ENCODE peak calls at places on chromosomes 4 and X, in six cellular contexts. J, U, C, A, V and X are unnamed samples. For H3K27me3, the result is how much of the 10 kb centered on the place peaks cover.

GRCh38 chrX:103774070-103774642 is 2.5 kb upstream of the PLP1 start:
- DNase-seq in J (no peak), U (peak), C (peak), A (peak), V (no peak), X (no peak)

GRCh38 chr4:2799444-2799911 is 6.6 kb downstream of the SH3BP2 start:
- DNase-seq in J (peak), U (no peak), C (no peak), A (peak), V (peak), X (peak)

GRCh38 chrX:47068214-47068613 is 10.0 kb upstream of the RGN start:
- DNase-seq in J (no peak), U (no peak), C (peak), A (no peak), V (no peak), X (no peak)

GRCh38 chr4:126431049-126431448 is 1116.3 kb downstream of the FAT4 start:
- DNase-seq in J (no peak), U (no peak), C (no peak), A (no peak), V (no peak), X (no peak)

GRCh38 chr4:53273726-53274125 is 92.1 kb downstream of the SCFD2 start:
- DNase-seq in J (no peak), U (no peak), C (no peak), A (no peak), V (no peak), X (no peak)

GRCh38 chrX:52346462-52347165 is 22.2 kb upstream of the XAGE2 start:
- DNase-seq in J (no peak), U (no peak), C (no peak), A (no peak), V (no peak), X (no peak)

GRCh38 chr4:177010421-177010820 is 217.7 kb upstream of the VEGFC start:
- DNase-seq in J (no peak), U (no peak), C (no peak), A (no peak), V (no peak), X (no peak)

GRCh38 chrX:32155044-32155638 is 1056.2 kb downstream of the DMD start:
- DNase-seq in J (no peak), U (no peak), C (no peak), A (no peak), V (no peak), X (no peak)

GRCh38 chr4:8554555-8555100 is 25.6 kb upstream of the GPR78 start:
- DNase-seq in J (no peak), U (no peak), C (no peak), A (no peak), V (no peak), X (peak)

GRCh38 chr4:94639298-94639697 is 118.5 kb upstream of the BMPR1B start:
- DNase-seq in J (no peak), U (no peak), C (no peak), A (no peak), V (no peak), X (no peak)
- H3K27ac ChIP-seq in J (no peak), U (no peak), C (no peak), A (no peak), V (no peak), X (no peak)

GRCh38 chrX:42085836-42086235 is 162.5 kb upstream of the CASK start:
- DNase-seq in J (no peak), U (no peak), C (no peak), A (no peak), V (peak), X (no peak)

GRCh38 chrX:42087960-42088359 is 164.6 kb upstream of the CASK start:
- DNase-seq in J (no peak), U (no peak), C (no peak), A (no peak), V (no peak), X (no peak)

GRCh38 chrX:42090395-42090794 is 167.0 kb upstream of the CASK start:
- DNase-seq in J (no peak), U (no peak), C (no peak), A (no peak), V (no peak), X (no peak)

GRCh38 chrX:42093756-42094155 is 170.4 kb upstream of the CASK start:
- DNase-seq in J (no peak), U (no peak), C (no peak), A (no peak), V (no peak), X (no peak)

GRCh38 chrX:42089014-42089413 is 165.7 kb upstream of the CASK start:
- DNase-seq in J (no peak), U (no peak), C (no peak), A (no peak), V (no peak), X (no peak)
- H3K27me3 ChIP-seq in J (under half), U (under half), C (under half), A (under half), V (under half), X (under half)

DNA sequence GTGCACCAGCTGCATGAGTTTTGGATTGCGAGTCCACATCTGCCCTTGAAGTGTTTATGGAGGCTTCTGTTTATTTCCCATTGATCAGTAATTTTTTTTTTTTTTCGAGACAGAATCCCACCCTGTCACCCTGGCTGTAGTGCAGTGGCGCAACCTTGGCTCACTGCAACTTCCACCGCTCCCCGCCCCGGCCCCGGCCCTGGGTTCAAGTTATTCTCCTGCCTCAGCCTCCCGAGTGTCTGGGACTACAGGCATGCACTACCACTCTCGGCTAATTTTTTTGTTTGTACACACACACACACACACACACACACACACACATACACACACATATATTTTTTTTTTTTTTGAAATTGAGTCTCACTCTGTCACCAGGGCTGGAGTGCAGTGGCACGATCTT is 46.1 kb downstream of the SMAD1 start:
- DNase-seq in J (no peak), U (no peak), C (no peak), A (no peak), V (no peak), X (no peak)
- TF ChIP-seq POLR2A in J (no peak), U (no peak), C (no peak), A (no peak), V (no peak), X (no peak)

GRCh38 chr4:86961103-86961502 is 26.3 kb downstream of the AFF1 start:
- DNase-seq in J (no peak), U (no peak), C (no peak), A (no peak), V (no peak), X (no peak)

GRCh38 chr4:86960557-86960959 is 25.7 kb downstream of the AFF1 start:
- DNase-seq in J (no peak), U (no peak), C (peak), A (peak), V (no peak), X (no peak)

GRCh38 chr4:86959588-86960500 is 25.0 kb downstream of the AFF1 start:
- DNase-seq in J (no peak), U (peak), C (no peak), A (no peak), V (no peak), X (no peak)

GRCh38 chr4:86955888-86956451 is 21.2 kb downstream of the AFF1 start:
- DNase-seq in J (no peak), U (no peak), C (no peak), A (no peak), V (no peak), X (no peak)

GRCh38 chr4:86957214-86957613 is 22.4 kb downstream of the AFF1 start:
- DNase-seq in J (no peak), U (no peak), C (no peak), A (no peak), V (no peak), X (no peak)
- H3K27ac ChIP-seq in J (no peak), U (no peak), C (no peak), A (no peak), V (no peak), X (peak)